ENCODE peak calls at places on chromosomes 16 and 17, in nine cellular contexts. V is BJ, O is GM10248, L is BE2C, B is fibroblast of lung, I is psoas muscle, G is RWPE1, S is fibroblast of pulmonary artery, P is left ventricle myocardium inferior. J is an unnamed sample.
A peak's percentile ranks its signal among the peaks of the same experiment; 100 is the strongest.

GRCh38 chr17:82043507-82043906 is 6.0 kb upstream of the DCXR start:
- DNase-seq in V (no peak), O (no peak), L (no peak), B (no peak), I (no peak), G (no peak), S (no peak), P (no peak), J (no peak)

GRCh38 chr17:67151717-67152116 is 93.3 kb downstream of the HELZ start:
- DNase-seq in V (peak; percentile 14), O (no peak), L (no peak), B (peak; percentile 36), I (no peak), G (peak; percentile 76), S (peak; percentile 42), P (no peak), J (no peak)

GRCh38 chr16:79509221-79509631 is 91.3 kb downstream of the MAF start:
- DNase-seq in V (no peak), O (no peak), L (no peak), B (no peak), I (peak; percentile 76), G (no peak), S (no peak), P (peak; percentile 30), J (no peak)

GRCh38 chr16:17423195-17423594 is 47.6 kb downstream of the XYLT1 start:
- DNase-seq in V (no peak), O (no peak), L (no peak), B (no peak), I (no peak), G (no peak), S (no peak), P (no peak), J (no peak)

GRCh38 chr17:64507418-64507766 is 615 bp downstream of the CEP95 start:
- DNase-seq in V (peak; percentile 17), O (peak; percentile 58), L (peak; percentile 36), B (peak; percentile 77), I (no peak), G (peak; percentile 58), S (peak; percentile 81), P (no peak), J (peak; percentile 72)

GRCh38 chr17:18263885-18264682 is 3.6 kb downstream of the MIEF2 start:
- DNase-seq in V (no peak), O (no peak), L (no peak), B (no peak), I (no peak), G (no peak), S (no peak), P (no peak), J (no peak)

GRCh38 chr16:88824256-88825077 is 12.7 kb upstream of the APRT start:
- DNase-seq in V (no peak), O (no peak), L (no peak), B (no peak), I (no peak), G (no peak), S (no peak), P (no peak), J (no peak)

GRCh38 chr16:84232969-84233368 is 6.8 kb downstream of the KCNG4 start:
- DNase-seq in V (no peak), O (no peak), L (no peak), B (no peak), I (no peak), G (no peak), S (no peak), P (no peak), J (no peak)

GRCh38 chr17:57121308-57122042 is 36.4 kb downstream of the AKAP1 start:
- DNase-seq in V (no peak), O (no peak), L (peak; percentile 81), B (peak; percentile 51), I (no peak), G (peak; percentile 35), S (peak; percentile 59), P (no peak), J (peak; percentile 40)

GRCh38 chr17:45441536-45442310 is 9.1 kb upstream of the ARHGAP27 start:
- DNase-seq in V (no peak), O (no peak), L (no peak), B (no peak), I (no peak), G (no peak), S (no peak), P (no peak), J (no peak)

GRCh38 chr16:719815-720506 is 985 bp upstream of the ANTKMT start:
- DNase-seq in V (no peak), O (no peak), L (peak; percentile 60), B (no peak), I (no peak), G (no peak), S (no peak), P (no peak), J (no peak)

GRCh38 chr16:72105978-72106377 is 12.3 kb downstream of the DHX38 start:
- DNase-seq in V (no peak), O (no peak), L (no peak), B (no peak), I (no peak), G (no peak), S (no peak), P (no peak), J (no peak)

GRCh38 chr17:62692721-62693431 is 65.4 kb downstream of the MRC2 start:
- DNase-seq in V (no peak), O (no peak), L (peak; percentile 58), B (peak; percentile 37), I (peak; percentile 64), G (no peak), S (peak; percentile 52), P (no peak), J (no peak)
- TF ChIP-seq CTCF in V (peak; percentile 70), O (peak; percentile 14), L (peak; percentile 61), B (peak; percentile 40), I (no peak), G (peak; percentile 46), S (peak; percentile 62), P (peak; percentile 51), J (peak; percentile 36)

DNA sequence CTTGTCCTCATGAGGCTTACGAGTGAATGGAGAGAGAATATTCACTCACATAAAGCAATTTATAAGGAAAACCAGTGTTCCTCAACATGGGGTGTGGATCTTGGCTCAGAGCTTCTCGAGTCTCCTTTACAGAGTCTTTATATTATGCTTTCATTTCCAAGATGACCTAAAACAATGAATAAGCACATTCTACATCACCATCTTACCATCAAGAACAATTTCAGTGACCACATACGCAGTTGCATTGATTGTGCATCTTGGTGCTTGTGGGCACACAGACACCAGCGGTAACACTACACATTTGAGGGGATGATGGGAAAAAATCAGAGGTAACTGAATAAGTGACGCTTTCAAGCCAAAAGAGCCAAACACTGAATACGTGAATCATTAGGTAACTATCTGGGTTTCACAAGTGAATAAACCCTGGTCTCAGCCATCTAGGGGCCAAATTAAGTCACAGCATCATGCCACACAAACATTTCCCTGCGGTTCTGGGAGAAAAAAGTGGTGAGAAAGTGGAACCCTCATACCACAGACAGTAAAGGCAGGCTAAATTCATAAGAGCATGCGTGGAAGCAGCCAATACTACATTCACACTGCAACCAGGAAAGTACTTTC is 9.4 kb downstream of the CWC25 start:
- DNase-seq in V (no peak), O (no peak), L (no peak), B (peak; percentile 22), I (no peak), G (peak; percentile 45), S (peak; percentile 56), P (no peak), J (no peak)
- TF ChIP-seq CTCF in V (peak; percentile 55), O (peak; percentile 7), L (peak; percentile 37), B (peak; percentile 32), I (no peak), G (no peak), S (peak; percentile 33), P (no peak), J (no peak)

GRCh38 chr16:87742781-87743490 is 22.9 kb downstream of the KLHDC4 start:
- DNase-seq in V (no peak), O (no peak), L (no peak), B (no peak), I (no peak), G (no peak), S (no peak), P (no peak), J (no peak)

GRCh38 chr16:87747626-87748025 is 18.2 kb downstream of the KLHDC4 start:
- DNase-seq in V (no peak), O (no peak), L (no peak), B (no peak), I (no peak), G (no peak), S (no peak), P (no peak), J (no peak)

GRCh38 chr16:87741700-87742415 is 23.9 kb downstream of the KLHDC4 start:
- DNase-seq in V (no peak), O (no peak), L (no peak), B (no peak), I (no peak), G (no peak), S (no peak), P (no peak), J (no peak)

GRCh38 chr16:87746178-87746577 is 19.6 kb downstream of the KLHDC4 start:
- DNase-seq in V (no peak), O (no peak), L (no peak), B (no peak), I (no peak), G (no peak), S (no peak), P (no peak), J (no peak)

DNA sequence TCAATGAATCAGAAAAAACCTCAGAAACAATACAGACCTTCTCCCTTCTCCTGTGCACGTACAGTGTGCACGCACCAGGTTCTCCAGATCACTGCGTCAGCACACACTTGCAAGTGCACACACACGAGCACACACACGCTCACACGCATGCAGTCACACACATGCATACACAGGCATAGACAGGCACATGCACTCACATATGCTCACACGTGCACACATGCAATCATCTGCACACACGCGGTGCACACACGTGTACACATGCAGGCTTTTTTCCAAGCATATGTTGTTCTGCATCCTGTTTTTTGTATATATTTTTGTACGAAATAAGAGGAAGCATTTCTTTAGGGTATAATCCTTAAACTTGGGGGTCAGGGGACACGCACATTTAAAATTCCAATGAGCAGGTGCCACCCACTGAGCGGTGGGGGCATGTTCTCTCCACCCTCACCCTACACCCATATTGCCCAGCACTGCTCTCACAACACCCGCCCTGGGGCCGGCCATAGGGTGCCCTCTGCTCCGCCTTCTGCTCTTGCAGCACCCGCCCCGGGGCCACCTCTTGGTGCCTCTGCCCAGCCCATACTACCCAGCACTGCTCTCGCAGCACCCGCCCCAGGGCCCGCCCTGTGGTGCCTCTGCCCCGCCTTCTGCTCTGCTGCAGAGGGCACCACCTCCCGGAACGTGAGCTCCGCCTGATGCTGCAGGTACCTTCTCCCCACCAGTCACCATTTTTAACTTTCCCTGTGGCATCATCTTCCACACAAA is 20.9 kb downstream of the KLHDC4 start:
- DNase-seq in V (no peak), O (no peak), L (no peak), B (no peak), I (no peak), G (no peak), S (no peak), P (no peak), J (no peak)
- TF ChIP-seq CTCF in V (no peak), O (no peak), L (no peak), B (no peak), I (no peak), G (no peak), S (no peak), P (no peak), J (no peak)

DNA sequence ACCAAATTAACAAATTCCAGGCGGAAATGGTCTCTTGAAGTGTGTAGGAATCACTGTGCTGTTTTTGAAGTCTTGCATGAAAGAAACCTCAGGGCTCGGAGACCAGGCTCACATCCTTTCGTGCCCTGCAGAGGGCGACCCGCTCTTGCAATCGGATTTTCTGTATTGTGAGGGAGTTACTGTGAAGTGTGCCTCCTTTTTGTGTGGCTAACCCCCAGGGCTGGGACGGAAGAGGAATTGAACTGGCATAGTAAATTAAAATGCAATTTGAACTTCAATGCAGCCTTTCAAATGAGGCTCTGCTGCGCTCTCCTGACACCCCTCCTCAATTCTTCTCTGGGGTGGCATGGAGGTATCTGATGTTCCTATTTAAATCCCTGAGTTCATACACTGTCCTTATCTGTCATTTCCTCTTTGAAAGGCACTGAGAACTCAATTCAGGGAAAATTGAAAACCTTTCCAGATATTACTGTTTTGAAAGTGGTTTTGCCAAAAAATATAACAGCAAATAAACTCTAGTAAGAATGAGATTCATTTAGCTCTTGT is 51.5 kb upstream of the MGAT5B start:
- DNase-seq in V (no peak), O (peak; percentile 56), L (peak; percentile 77), B (peak; percentile 48), I (no peak), G (peak; percentile 50), S (peak; percentile 67), P (peak; percentile 22), J (peak; percentile 70)
- TF ChIP-seq CTCF in V (peak; percentile 74), O (peak; percentile 71), L (peak; percentile 93), B (peak; percentile 68), I (peak; percentile 40), G (peak; percentile 67), S (peak; percentile 87), P (peak; percentile 61), J (peak; percentile 72)

J was measured in GM13977.